ENCODE peak calls at places on chromosomes 1 and 21, in six cellular contexts. J is fibroblast of pulmonary artery, Y is astrocyte of the cerebellum, Q is AG10803, K is body of pancreas, Z is hepatocyte. D is an unnamed sample.

GRCh38 chr1:47991187-47991586 is 6.0 kb downstream of the TRABD2B start:
- DNase-seq in Z (no peak), Q (peak; percentile 30), J (peak; percentile 5), Y (no peak), K (no peak), D (no peak)

GRCh38 chr1:21651214-21652042 is 17.7 kb downstream of the RAP1GAP start:
- DNase-seq in K (no peak), Q (no peak), Y (no peak), Z (peak; percentile 84), J (no peak), D (no peak)

GRCh38 chr1:15915991-15916390 is 59.9 kb downstream of the ZBTB17 start:
- DNase-seq in Z (no peak), K (no peak), Y (no peak), J (no peak), Q (no peak), D (no peak)

GRCh38 chr1:195717651-195718050 is 890.6 kb downstream of the KCNT2 start:
- DNase-seq in K (no peak), Z (peak; percentile 16), Q (peak; percentile 49), Y (no peak), J (peak; percentile 27), D (peak; percentile 24)

GRCh38 chr1:153677718-153678518 is 570 bp upstream of the NPR1 start:
- DNase-seq in Q (peak; percentile 37), Y (no peak), J (peak; percentile 71), K (peak; percentile 47), Z (peak; percentile 70), D (peak; percentile 63)

GRCh38 chr1:111736548-111737215 is 2.5 kb downstream of the INKA2 start:
- DNase-seq in K (no peak), Q (no peak), Y (no peak), Z (no peak), J (peak; percentile 54), D (no peak)

GRCh38 chr1:194161591-194161990 is 975.2 kb upstream of the B3GALT2 start:
- DNase-seq in Z (no peak), Q (no peak), K (no peak), J (no peak), Y (no peak), D (no peak)

GRCh38 chr1:35047188-35047858 is 15.6 kb upstream of the ZMYM6 start:
- DNase-seq in Z (no peak), Y (peak; percentile 64), J (peak; percentile 97), K (peak; percentile 2), Q (peak; percentile 97), D (peak; percentile 96)

GRCh38 chr1:31658721-31659120 is 14.0 kb upstream of the PEF1 start:
- DNase-seq in J (no peak), Y (no peak), Q (no peak), Z (no peak), K (no peak), D (no peak)

GRCh38 chr1:8423702-8424538 is 106.0 kb downstream of the SLC45A1 start:
- DNase-seq in J (peak; percentile 52), K (peak; percentile 54), Y (no peak), Z (peak; percentile 85), Q (peak; percentile 46), D (peak; percentile 54)

GRCh38 chr1:55860816-55861519 is 645.8 kb upstream of the USP24 start:
- DNase-seq in Q (no peak), Y (no peak), Z (peak; percentile 26), K (no peak), J (peak; percentile 88), D (peak; percentile 77)

GRCh38 chr1:36306210-36306901 is at the start of gene SH3D21:
- DNase-seq in K (peak; percentile 55), Q (peak; percentile 18), Z (peak; percentile 85), J (no peak), Y (no peak), D (no peak)

GRCh38 chr1:197725044-197725443 is 50.2 kb downstream of the DENND1B start:
- DNase-seq in Z (no peak), Q (peak; percentile 29), K (no peak), J (peak; percentile 48), Y (peak; percentile 2), D (peak; percentile 30)

GRCh38 chr1:6955357-6956154 is 170.3 kb downstream of the CAMTA1 start:
- DNase-seq in J (no peak), K (no peak), Q (no peak), Y (no peak), Z (no peak), D (no peak)

DNA sequence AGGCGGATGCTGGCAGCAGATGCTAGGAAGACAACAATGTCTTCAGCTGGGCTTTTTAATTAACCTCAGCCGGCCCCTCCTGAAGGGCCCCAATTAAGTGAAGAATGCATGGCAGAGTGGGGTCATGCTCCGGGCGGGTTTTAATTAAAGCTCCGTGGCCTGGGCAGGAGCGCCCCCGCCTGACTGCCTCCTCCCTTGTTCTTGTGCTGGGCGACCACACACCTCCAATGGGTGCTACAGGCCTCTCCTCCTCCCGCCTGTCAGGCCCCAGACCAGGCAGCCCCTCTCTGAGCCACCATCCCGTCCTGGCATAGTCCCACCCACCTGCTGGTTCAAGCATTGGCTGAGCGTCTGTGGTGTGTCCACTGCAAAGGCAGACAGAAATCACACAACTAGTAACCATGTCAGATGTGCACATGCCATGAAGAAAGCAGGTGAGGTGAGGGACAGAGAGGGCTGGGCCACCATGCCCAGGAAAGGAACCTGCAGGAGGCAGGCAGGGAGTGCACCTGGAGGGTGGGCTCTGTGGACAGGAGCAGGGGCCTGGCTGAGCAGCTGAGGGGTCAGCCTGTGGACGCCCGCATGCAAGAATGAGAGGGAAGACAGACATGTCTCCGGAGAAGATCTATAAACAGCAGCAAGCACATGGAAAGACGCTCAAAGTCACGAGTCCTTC is 8.5 kb upstream of the ARF1 start:
- DNase-seq in Z (no peak), Q (no peak), Y (no peak), J (no peak), K (no peak), D (no peak)
- TF ChIP-seq CTCF in Z (peak; percentile 9), Q (peak; percentile 15), Y (no peak), J (peak; percentile 12), K (no peak), D (no peak)

DNA sequence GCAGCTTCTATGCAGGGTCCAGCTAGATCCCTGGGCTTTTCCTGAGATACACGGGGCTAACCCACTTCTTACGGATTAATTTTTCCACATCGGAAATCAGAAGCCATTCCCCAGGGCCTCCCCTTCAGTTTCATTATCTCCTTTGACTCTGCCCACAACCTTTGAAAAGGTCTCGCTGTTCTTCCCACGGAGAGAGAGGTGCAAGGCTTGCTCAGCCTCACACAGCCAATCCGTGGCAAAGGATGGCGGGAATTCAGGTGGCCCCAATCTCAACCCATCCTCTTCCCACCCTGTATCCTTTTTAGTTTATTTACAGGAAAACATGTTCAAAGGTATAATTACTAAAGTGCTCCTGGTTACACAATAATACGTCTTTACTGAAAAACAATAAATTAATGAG is 702 bp upstream of the MAPKAPK2 start:
- DNase-seq in Q (no peak), Z (no peak), J (no peak), Y (no peak), K (no peak), D (no peak)
- H3K4me3 ChIP-seq in Q (peak overlapping the region; percentile 75), Z (peak overlapping the region; percentile 40), J (peak overlapping the region; percentile 62), Y (peak overlapping the region; percentile 62), K (no peak overlapping the region), D (no peak overlapping the region)

DNA sequence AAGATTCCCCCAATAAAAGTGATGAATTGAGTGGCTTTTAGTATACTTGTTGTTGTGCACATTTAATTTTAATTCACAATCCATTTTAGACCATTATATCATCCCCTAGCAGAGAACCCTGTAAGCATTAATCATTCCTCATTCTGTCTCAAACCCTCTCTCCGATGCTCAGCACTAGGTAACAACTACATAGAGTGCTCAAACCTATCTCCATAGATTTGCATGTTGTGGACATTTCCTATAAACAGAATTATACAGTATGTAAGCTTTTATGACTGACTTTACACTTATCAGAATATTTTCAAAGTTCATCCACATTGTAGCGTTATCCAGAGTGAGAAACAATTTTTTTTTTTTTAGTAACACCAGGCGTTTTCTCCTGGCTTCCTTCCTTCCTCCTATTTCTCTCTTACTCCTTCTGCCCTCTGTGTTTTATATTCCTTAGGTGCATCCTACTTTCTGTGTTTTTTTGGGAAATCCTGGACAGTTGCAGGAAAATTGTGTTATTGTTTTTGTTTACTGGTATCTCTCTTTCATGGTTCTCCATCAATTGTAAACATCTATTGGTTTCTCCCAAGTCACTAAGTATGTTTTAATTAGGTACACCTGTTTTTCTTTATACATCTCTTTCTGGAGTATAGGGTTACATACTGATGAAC is 1528.0 kb upstream of the TPTE start:
- DNase-seq in Y (no peak), K (no peak), Q (no peak), J (no peak), Z (no peak), D (no peak)
- TF ChIP-seq CTCF in Y (no peak), K (no peak), Q (no peak), J (no peak), Z (no peak), D (no peak)

GRCh38 chr1:200869753-200870391 is 2.9 kb upstream of the GPR25 start:
- DNase-seq in K (no peak), Z (no peak), Q (no peak), J (no peak), Y (no peak), D (no peak)
- H3K4me3 ChIP-seq in K (no peak overlapping the region), Z (no peak overlapping the region), Q (no peak overlapping the region), J (no peak overlapping the region), Y (no peak overlapping the region), D (no peak overlapping the region)

GRCh38 chr21:32298658-32299081 is at the start of gene MRAP:
- DNase-seq in K (no peak), Q (no peak), J (no peak), Y (no peak), Z (no peak), D (no peak)
- TF ChIP-seq CTCF in K (no peak), Q (no peak), J (no peak), Y (no peak), Z (no peak), D (no peak)

GRCh38 chr1:79369091-79369490 is 362.6 kb upstream of the ADGRL4 start:
- DNase-seq in J (no peak), Y (no peak), Q (no peak), Z (no peak), K (no peak), D (peak; percentile 60)

GRCh38 chr1:79371802-79372201 is 365.3 kb upstream of the ADGRL4 start:
- DNase-seq in Q (no peak), J (no peak), Z (no peak), Y (no peak), K (no peak), D (no peak)

GRCh38 chr1:79375352-79375751 is 368.8 kb upstream of the ADGRL4 start:
- DNase-seq in J (no peak), Y (no peak), Z (no peak), K (no peak), Q (no peak), D (no peak)

GRCh38 chr1:79376106-79376505 is 369.6 kb upstream of the ADGRL4 start:
- DNase-seq in J (peak; percentile 31), Y (no peak), Q (no peak), Z (no peak), K (no peak), D (no peak)

GRCh38 chr1:79373481-79374132 is 367.1 kb upstream of the ADGRL4 start:
- DNase-seq in J (peak; percentile 24), Y (peak; percentile 59), Z (no peak), Q (peak; percentile 51), K (peak; percentile 31), D (peak; percentile 46)
- H3K4me3 ChIP-seq in J (no peak overlapping the region), Y (no peak overlapping the region), Z (no peak overlapping the region), Q (no peak overlapping the region), K (no peak overlapping the region), D (no peak overlapping the region)